ENCODE peak calls at places on chromosomes 11 and 22, in six cellular contexts. One of them, this sample, is unnamed.

GRCh38 chr11:14075118-14075601 is 112.6 kb downstream of the SPON1 start:
- DNase-seq in uterus: no peak
- DNase-seq in cardiac fibroblast: no peak
- DNase-seq in AG10803: peak; percentile 54
- DNase-seq in GM23248: peak; percentile 73
- DNase-seq in endodermal cell: peak; percentile 64
- DNase-seq in this sample: peak; percentile 58

GRCh38 chr11:17410606-17411379 is 22.3 kb upstream of the KCNJ11 start:
- DNase-seq in uterus: no peak
- DNase-seq in cardiac fibroblast: no peak
- DNase-seq in AG10803: no peak
- DNase-seq in GM23248: no peak
- DNase-seq in endodermal cell: no peak
- DNase-seq in this sample: no peak

GRCh38 chr11:45635907-45636306 is 29.5 kb downstream of the CHST1 start:
- DNase-seq in uterus: no peak
- DNase-seq in cardiac fibroblast: no peak
- DNase-seq in AG10803: no peak
- DNase-seq in GM23248: no peak
- DNase-seq in endodermal cell: no peak
- DNase-seq in this sample: no peak

GRCh38 chr22:43520632-43521039 is 108.8 kb downstream of the MPPED1 start:
- DNase-seq in uterus: no peak
- DNase-seq in cardiac fibroblast: no peak
- DNase-seq in AG10803: no peak
- DNase-seq in GM23248: no peak
- DNase-seq in endodermal cell: no peak
- DNase-seq in this sample: no peak

GRCh38 chr22:23240639-23241389 is 60.5 kb downstream of the BCR start:
- DNase-seq in uterus: no peak
- DNase-seq in cardiac fibroblast: peak; percentile 32
- DNase-seq in AG10803: no peak
- DNase-seq in GM23248: peak; percentile 24
- DNase-seq in endodermal cell: peak; percentile 81
- DNase-seq in this sample: peak; percentile 74

GRCh38 chr11:105790841-105791240 is 181.0 kb downstream of the GRIA4 start:
- DNase-seq in uterus: no peak
- DNase-seq in cardiac fibroblast: no peak
- DNase-seq in AG10803: no peak
- DNase-seq in GM23248: no peak
- DNase-seq in endodermal cell: peak; percentile 63
- DNase-seq in this sample: no peak

GRCh38 chr11:20036625-20037335 is 123.5 kb downstream of the DBX1 start:
- DNase-seq in uterus: no peak
- DNase-seq in cardiac fibroblast: no peak
- DNase-seq in AG10803: no peak
- DNase-seq in GM23248: no peak
- DNase-seq in endodermal cell: no peak
- DNase-seq in this sample: no peak

GRCh38 chr22:24848559-24849168 is 42.7 kb downstream of the SGSM1 start:
- DNase-seq in uterus: no peak
- DNase-seq in cardiac fibroblast: no peak
- DNase-seq in AG10803: no peak
- DNase-seq in GM23248: no peak
- DNase-seq in endodermal cell: no peak
- DNase-seq in this sample: no peak

GRCh38 chr11:125369808-125370207 is 126.3 kb downstream of the FEZ1 start:
- DNase-seq in uterus: no peak
- DNase-seq in cardiac fibroblast: no peak
- DNase-seq in AG10803: no peak
- DNase-seq in GM23248: no peak
- DNase-seq in endodermal cell: peak; percentile 73
- DNase-seq in this sample: no peak

GRCh38 chr22:20089977-20090729 is 10.1 kb downstream of the DGCR8 start:
- DNase-seq in uterus: no peak
- DNase-seq in cardiac fibroblast: no peak
- DNase-seq in AG10803: peak; percentile 52
- DNase-seq in GM23248: peak; percentile 76
- DNase-seq in endodermal cell: no peak
- DNase-seq in this sample: peak; percentile 31

GRCh38 chr22:50739279-50739691 is 1.3 kb downstream of the ACR start:
- DNase-seq in uterus: no peak
- DNase-seq in cardiac fibroblast: no peak
- DNase-seq in AG10803: no peak
- DNase-seq in GM23248: no peak
- DNase-seq in endodermal cell: peak; percentile 36
- DNase-seq in this sample: no peak

GRCh38 chr11:96145163-96145585 is 197.8 kb downstream of the MAML2 start:
- DNase-seq in uterus: no peak
- DNase-seq in cardiac fibroblast: peak; percentile 54
- DNase-seq in AG10803: peak; percentile 71
- DNase-seq in GM23248: peak; percentile 65
- DNase-seq in endodermal cell: no peak
- DNase-seq in this sample: no peak

GRCh38 chr11:87352759-87353707 is 315.3 kb downstream of the TMEM135 start:
- DNase-seq in uterus: peak; percentile 84
- DNase-seq in cardiac fibroblast: peak; percentile 78
- DNase-seq in AG10803: peak; percentile 78
- DNase-seq in GM23248: peak; percentile 91
- DNase-seq in endodermal cell: peak; percentile 97
- DNase-seq in this sample: peak; percentile 89

GRCh38 chr11:123197711-123198110 is 2.7 kb upstream of the CLMP start:
- DNase-seq in uterus: no peak
- DNase-seq in cardiac fibroblast: peak; percentile 85
- DNase-seq in AG10803: peak; percentile 91
- DNase-seq in GM23248: peak; percentile 97
- DNase-seq in endodermal cell: no peak
- DNase-seq in this sample: peak; percentile 98

GRCh38 chr22:31080164-31080847 is 812 bp upstream of the SMTN start:
- DNase-seq in uterus: no peak
- DNase-seq in cardiac fibroblast: no peak
- DNase-seq in AG10803: no peak
- DNase-seq in GM23248: no peak
- DNase-seq in endodermal cell: no peak
- DNase-seq in this sample: no peak
- H3K4me3 ChIP-seq in uterus: peak overlapping the region; percentile 98
- H3K4me3 ChIP-seq in cardiac fibroblast: peak overlapping the region; percentile 82
- H3K4me3 ChIP-seq in AG10803: peak overlapping the region; percentile 91
- H3K4me3 ChIP-seq in GM23248: peak overlapping the region; percentile 93
- H3K4me3 ChIP-seq in endodermal cell: peak overlapping the region; percentile 82
- H3K4me3 ChIP-seq in this sample: peak overlapping the region; percentile 74

GRCh38 chr11:65434057-65434666 is 11.6 kb downstream of the NEAT1 start:
- DNase-seq in uterus: no peak
- DNase-seq in cardiac fibroblast: peak; percentile 70
- DNase-seq in AG10803: peak; percentile 25
- DNase-seq in GM23248: peak; percentile 59
- DNase-seq in endodermal cell: peak; percentile 11
- DNase-seq in this sample: peak; percentile 38
- H3K4me3 ChIP-seq in uterus: no peak overlapping the region
- H3K4me3 ChIP-seq in cardiac fibroblast: peak overlapping the region; percentile 21
- H3K4me3 ChIP-seq in AG10803: peak overlapping the region; percentile 0
- H3K4me3 ChIP-seq in GM23248: peak overlapping the region; percentile 93
- H3K4me3 ChIP-seq in endodermal cell: no peak overlapping the region
- H3K4me3 ChIP-seq in this sample: peak overlapping the region; percentile 0

GRCh38 chr11:70595452-70595851 is 197.1 kb downstream of the CTTN start:
- DNase-seq in uterus: no peak
- DNase-seq in cardiac fibroblast: no peak
- DNase-seq in AG10803: no peak
- DNase-seq in GM23248: no peak
- DNase-seq in endodermal cell: no peak
- DNase-seq in this sample: no peak
- H3K4me3 ChIP-seq in uterus: no peak overlapping the region
- H3K4me3 ChIP-seq in cardiac fibroblast: no peak overlapping the region
- H3K4me3 ChIP-seq in AG10803: no peak overlapping the region
- H3K4me3 ChIP-seq in GM23248: no peak overlapping the region
- H3K4me3 ChIP-seq in endodermal cell: no peak overlapping the region
- H3K4me3 ChIP-seq in this sample: no peak overlapping the region

DNA sequence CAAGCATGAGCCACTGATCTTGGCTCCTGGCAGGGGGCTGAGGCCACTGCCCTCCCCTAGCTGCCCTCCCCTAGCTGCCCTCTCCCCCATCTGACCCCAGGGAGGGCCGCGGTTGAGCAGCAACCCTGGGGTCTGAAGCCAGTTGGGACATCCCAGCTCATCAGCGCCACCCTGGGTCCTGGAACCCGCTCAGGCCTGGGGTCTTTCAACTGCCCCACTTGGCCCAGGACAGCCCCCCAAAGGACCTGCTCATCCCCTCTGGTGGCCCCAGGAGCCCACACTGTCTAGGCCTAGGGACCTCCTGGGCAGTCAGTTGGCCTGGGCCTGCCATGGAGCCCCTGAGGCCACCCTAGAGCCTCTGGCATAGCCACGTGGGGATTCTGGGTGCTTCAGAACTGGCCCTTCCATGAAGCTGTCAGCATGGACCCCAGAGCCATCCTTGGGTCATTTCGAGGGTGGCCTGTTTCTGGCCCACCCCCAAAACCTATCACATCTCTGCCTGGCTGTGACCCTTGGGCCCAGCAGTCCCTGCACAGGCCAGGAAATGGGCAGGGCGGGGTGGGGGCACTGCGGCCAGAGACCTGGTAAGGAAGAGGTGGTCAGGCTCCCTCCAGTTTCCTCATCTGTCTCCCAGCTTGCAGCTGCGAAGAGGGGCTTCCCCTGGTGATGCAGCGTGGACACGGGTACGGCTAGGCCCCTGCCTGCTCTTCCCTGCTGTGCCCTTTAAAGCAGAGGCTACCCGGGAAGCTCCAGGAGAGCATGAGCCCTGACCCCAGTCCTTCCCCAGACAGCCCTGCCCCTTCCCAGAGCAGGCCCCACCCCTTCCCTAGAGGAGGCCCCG is 37.9 kb downstream of the MUC2 start:
- DNase-seq in uterus: no peak
- DNase-seq in cardiac fibroblast: no peak
- DNase-seq in AG10803: no peak
- DNase-seq in GM23248: no peak
- DNase-seq in endodermal cell: peak; percentile 38
- DNase-seq in this sample: no peak
- H3K4me3 ChIP-seq in uterus: no peak overlapping the region
- H3K4me3 ChIP-seq in cardiac fibroblast: no peak overlapping the region
- H3K4me3 ChIP-seq in AG10803: no peak overlapping the region
- H3K4me3 ChIP-seq in GM23248: no peak overlapping the region
- H3K4me3 ChIP-seq in endodermal cell: no peak overlapping the region
- H3K4me3 ChIP-seq in this sample: no peak overlapping the region

GRCh38 chr22:49102367-49102766 is 725.3 kb downstream of the BRD1 start:
- DNase-seq in uterus: no peak
- DNase-seq in cardiac fibroblast: no peak
- DNase-seq in AG10803: no peak
- DNase-seq in GM23248: no peak
- DNase-seq in endodermal cell: no peak
- DNase-seq in this sample: no peak

GRCh38 chr22:49101873-49102272 is 725.8 kb downstream of the BRD1 start:
- DNase-seq in uterus: no peak
- DNase-seq in cardiac fibroblast: no peak
- DNase-seq in AG10803: no peak
- DNase-seq in GM23248: no peak
- DNase-seq in endodermal cell: no peak
- DNase-seq in this sample: no peak

GRCh38 chr22:49103314-49104052 is 724.2 kb downstream of the BRD1 start:
- DNase-seq in uterus: no peak
- DNase-seq in cardiac fibroblast: no peak
- DNase-seq in AG10803: no peak
- DNase-seq in GM23248: no peak
- DNase-seq in endodermal cell: no peak
- DNase-seq in this sample: no peak

GRCh38 chr22:49106136-49106930 is 721.3 kb downstream of the BRD1 start:
- DNase-seq in uterus: no peak
- DNase-seq in cardiac fibroblast: no peak
- DNase-seq in AG10803: no peak
- DNase-seq in GM23248: no peak
- DNase-seq in endodermal cell: peak; percentile 41
- DNase-seq in this sample: no peak

GRCh38 chr22:49104434-49104833 is 723.2 kb downstream of the BRD1 start:
- DNase-seq in uterus: no peak
- DNase-seq in cardiac fibroblast: no peak
- DNase-seq in AG10803: no peak
- DNase-seq in GM23248: no peak
- DNase-seq in endodermal cell: no peak
- DNase-seq in this sample: no peak
- H3K4me3 ChIP-seq in uterus: no peak overlapping the region
- H3K4me3 ChIP-seq in cardiac fibroblast: no peak overlapping the region
- H3K4me3 ChIP-seq in AG10803: no peak overlapping the region
- H3K4me3 ChIP-seq in GM23248: no peak overlapping the region
- H3K4me3 ChIP-seq in endodermal cell: no peak overlapping the region
- H3K4me3 ChIP-seq in this sample: no peak overlapping the region